ENCODE peak calls at places on chromosomes 13 and 19, in nine cellular contexts. One of them, this sample, is unnamed.
A peak's percentile ranks its signal among the peaks of the same experiment; 100 is the strongest.

GRCh38 chr19:14301150-14301549 is 80.1 kb upstream of the ADGRE5 start:
- DNase-seq in pancreas: no peak
- DNase-seq in left ventricle myocardium inferior: no peak
- DNase-seq in hepatocyte: no peak
- DNase-seq in neuronal stem cell: no peak
- DNase-seq in stomach: no peak
- DNase-seq in IMR-90: no peak
- DNase-seq in testis: no peak
- DNase-seq in heart right ventricle: no peak
- DNase-seq in this sample: no peak

GRCh38 chr13:24341439-24341838 is 32.1 kb downstream of the C1QTNF9 start:
- DNase-seq in neuronal stem cell: no peak
- DNase-seq in pancreas: no peak
- DNase-seq in hepatocyte: no peak
- DNase-seq in IMR-90: peak; percentile 46
- DNase-seq in left ventricle myocardium inferior: no peak
- DNase-seq in heart right ventricle: no peak
- DNase-seq in testis: no peak
- DNase-seq in stomach: peak; percentile 60
- DNase-seq in this sample: no peak

GRCh38 chr19:50607874-50608785 is 31.6 kb downstream of the SYT3 start:
- DNase-seq in neuronal stem cell: peak; percentile 94
- DNase-seq in pancreas: peak; percentile 39
- DNase-seq in IMR-90: peak; percentile 67
- DNase-seq in left ventricle myocardium inferior: peak; percentile 53
- DNase-seq in stomach: peak; percentile 42
- DNase-seq in heart right ventricle: peak; percentile 54
- DNase-seq in hepatocyte: peak; percentile 95
- DNase-seq in testis: peak; percentile 94
- DNase-seq in this sample: peak; percentile 97

GRCh38 chr13:40666905-40667621 is 622 bp upstream of the FOXO1 start:
- DNase-seq in IMR-90: no peak
- DNase-seq in neuronal stem cell: peak; percentile 69
- DNase-seq in testis: peak; percentile 51
- DNase-seq in stomach: peak; percentile 48
- DNase-seq in left ventricle myocardium inferior: peak; percentile 36
- DNase-seq in pancreas: peak; percentile 26
- DNase-seq in hepatocyte: peak; percentile 77
- DNase-seq in heart right ventricle: peak; percentile 35
- DNase-seq in this sample: no peak

GRCh38 chr13:34765446-34766180 is 176.5 kb upstream of the NBEA start:
- DNase-seq in hepatocyte: no peak
- DNase-seq in stomach: no peak
- DNase-seq in pancreas: no peak
- DNase-seq in IMR-90: no peak
- DNase-seq in testis: no peak
- DNase-seq in neuronal stem cell: no peak
- DNase-seq in heart right ventricle: no peak
- DNase-seq in left ventricle myocardium inferior: no peak
- DNase-seq in this sample: no peak

GRCh38 chr19:6357995-6358394 is 3.3 kb upstream of the CLPP start:
- DNase-seq in IMR-90: no peak
- DNase-seq in testis: no peak
- DNase-seq in stomach: no peak
- DNase-seq in neuronal stem cell: no peak
- DNase-seq in left ventricle myocardium inferior: no peak
- DNase-seq in pancreas: no peak
- DNase-seq in heart right ventricle: no peak
- DNase-seq in hepatocyte: no peak
- DNase-seq in this sample: no peak

GRCh38 chr13:108121406-108121805 is 93.9 kb downstream of the LIG4 start:
- DNase-seq in IMR-90: no peak
- DNase-seq in testis: no peak
- DNase-seq in left ventricle myocardium inferior: no peak
- DNase-seq in stomach: no peak
- DNase-seq in neuronal stem cell: no peak
- DNase-seq in hepatocyte: no peak
- DNase-seq in pancreas: no peak
- DNase-seq in heart right ventricle: no peak
- DNase-seq in this sample: no peak

GRCh38 chr19:5083547-5083965 is 114.6 kb downstream of the KDM4B start:
- DNase-seq in heart right ventricle: peak; percentile 29
- DNase-seq in stomach: no peak
- DNase-seq in testis: no peak
- DNase-seq in pancreas: no peak
- DNase-seq in IMR-90: no peak
- DNase-seq in neuronal stem cell: no peak
- DNase-seq in left ventricle myocardium inferior: peak; percentile 37
- DNase-seq in hepatocyte: peak; percentile 47
- DNase-seq in this sample: no peak

GRCh38 chr13:60155978-60156377 is 7.8 kb downstream of the DIAPH3 start:
- DNase-seq in testis: no peak
- DNase-seq in left ventricle myocardium inferior: no peak
- DNase-seq in heart right ventricle: no peak
- DNase-seq in neuronal stem cell: no peak
- DNase-seq in pancreas: no peak
- DNase-seq in IMR-90: peak; percentile 8
- DNase-seq in stomach: no peak
- DNase-seq in hepatocyte: no peak
- DNase-seq in this sample: no peak

GRCh38 chr19:12973236-12973635 is 3.9 kb downstream of the DAND5 start:
- DNase-seq in neuronal stem cell: no peak
- DNase-seq in pancreas: no peak
- DNase-seq in IMR-90: no peak
- DNase-seq in hepatocyte: no peak
- DNase-seq in stomach: no peak
- DNase-seq in left ventricle myocardium inferior: no peak
- DNase-seq in heart right ventricle: no peak
- DNase-seq in testis: no peak
- DNase-seq in this sample: no peak

GRCh38 chr19:6551607-6552450 is 21.0 kb downstream of the TNFSF9 start:
- DNase-seq in pancreas: no peak
- DNase-seq in IMR-90: no peak
- DNase-seq in stomach: no peak
- DNase-seq in neuronal stem cell: no peak
- DNase-seq in hepatocyte: peak; percentile 56
- DNase-seq in left ventricle myocardium inferior: no peak
- DNase-seq in testis: peak; percentile 42
- DNase-seq in heart right ventricle: no peak
- DNase-seq in this sample: peak; percentile 56

GRCh38 chr13:77079902-77080413 is 53.0 kb upstream of the FBXL3 start:
- DNase-seq in heart right ventricle: no peak
- DNase-seq in pancreas: no peak
- DNase-seq in hepatocyte: no peak
- DNase-seq in stomach: no peak
- DNase-seq in left ventricle myocardium inferior: no peak
- DNase-seq in testis: peak; percentile 32
- DNase-seq in neuronal stem cell: no peak
- DNase-seq in IMR-90: no peak
- DNase-seq in this sample: no peak

DNA sequence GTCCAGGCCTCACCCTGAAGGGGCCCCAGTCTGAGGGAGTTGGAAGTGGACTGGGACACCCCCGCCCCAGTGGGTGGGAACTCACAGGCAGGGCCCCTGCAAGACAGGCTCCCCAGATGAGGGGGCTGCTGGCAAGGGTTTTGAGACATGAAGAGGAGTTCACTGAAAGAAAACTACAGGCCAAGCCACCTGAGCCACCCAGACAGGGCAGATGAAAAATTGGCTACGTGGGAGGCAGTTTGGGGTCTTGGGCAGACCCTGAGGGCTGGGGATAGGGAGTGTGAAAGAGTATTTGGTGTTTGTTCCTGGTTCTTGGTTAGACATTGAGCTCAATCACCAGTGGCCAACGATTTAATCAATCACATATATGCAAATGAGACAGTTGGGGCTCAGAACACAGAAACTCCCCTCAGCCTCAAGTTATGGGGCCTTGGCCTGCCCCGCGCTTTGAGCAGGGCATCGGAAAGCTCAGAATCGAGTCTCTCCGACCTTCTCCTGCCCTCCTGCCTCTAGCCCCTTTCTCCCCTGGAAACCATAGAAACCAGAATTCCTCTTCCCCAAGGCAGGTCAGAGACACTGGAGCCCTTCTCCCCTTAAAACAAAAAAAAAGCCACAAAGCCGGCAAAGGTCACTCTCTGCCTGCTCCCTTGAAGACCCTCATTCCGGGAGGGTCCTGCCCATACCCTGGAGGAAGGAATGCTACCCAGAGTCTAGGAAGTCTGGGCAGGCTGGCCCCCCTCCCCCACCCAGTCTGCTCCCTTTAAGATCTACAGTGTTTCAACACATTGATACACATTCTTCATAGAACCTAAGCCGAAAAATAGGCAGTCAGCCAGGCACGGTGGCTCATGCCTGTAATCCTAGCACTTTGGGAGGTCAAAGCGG is 1.3 kb upstream of the ISYNA1 start:
- DNase-seq in stomach: peak; percentile 58
- DNase-seq in pancreas: no peak
- DNase-seq in heart right ventricle: no peak
- DNase-seq in left ventricle myocardium inferior: no peak
- DNase-seq in hepatocyte: no peak
- DNase-seq in testis: peak; percentile 82
- DNase-seq in IMR-90: peak; percentile 77
- DNase-seq in neuronal stem cell: no peak
- DNase-seq in this sample: no peak
- H3K27ac ChIP-seq in stomach: no peak overlapping the region
- H3K27ac ChIP-seq in pancreas: peak overlapping the region; percentile 70
- H3K27ac ChIP-seq in heart right ventricle: peak overlapping the region; percentile 74
- H3K27ac ChIP-seq in left ventricle myocardium inferior: peak overlapping the region; percentile 86
- H3K27ac ChIP-seq in hepatocyte: peak overlapping the region; percentile 86
- H3K27ac ChIP-seq in testis: peak overlapping the region; percentile 71
- H3K27ac ChIP-seq in IMR-90: no peak overlapping the region
- H3K27ac ChIP-seq in neuronal stem cell: peak overlapping the region; percentile 91
- H3K27ac ChIP-seq in this sample: no peak overlapping the region

GRCh38 chr19:58035863-58036262 is 2.0 kb downstream of the ZSCAN1 start:
- DNase-seq in testis: no peak
- DNase-seq in left ventricle myocardium inferior: no peak
- DNase-seq in hepatocyte: no peak
- DNase-seq in pancreas: no peak
- DNase-seq in IMR-90: no peak
- DNase-seq in heart right ventricle: no peak
- DNase-seq in stomach: no peak
- DNase-seq in neuronal stem cell: no peak
- DNase-seq in this sample: no peak

GRCh38 chr19:58037927-58038687 is 4.3 kb downstream of the ZSCAN1 start:
- DNase-seq in heart right ventricle: no peak
- DNase-seq in left ventricle myocardium inferior: no peak
- DNase-seq in pancreas: no peak
- DNase-seq in testis: no peak
- DNase-seq in IMR-90: no peak
- DNase-seq in hepatocyte: no peak
- DNase-seq in stomach: no peak
- DNase-seq in neuronal stem cell: no peak
- DNase-seq in this sample: peak; percentile 68

GRCh38 chr19:58034476-58034790 is 608 bp downstream of the ZSCAN1 start:
- DNase-seq in neuronal stem cell: peak; percentile 17
- DNase-seq in hepatocyte: peak; percentile 39
- DNase-seq in testis: no peak
- DNase-seq in IMR-90: no peak
- DNase-seq in heart right ventricle: no peak
- DNase-seq in pancreas: no peak
- DNase-seq in stomach: no peak
- DNase-seq in left ventricle myocardium inferior: no peak
- DNase-seq in this sample: peak; percentile 35

GRCh38 chr19:58038688-58039204 is 4.9 kb downstream of the ZSCAN1 start:
- DNase-seq in IMR-90: no peak
- DNase-seq in neuronal stem cell: no peak
- DNase-seq in pancreas: no peak
- DNase-seq in hepatocyte: peak; percentile 34
- DNase-seq in stomach: no peak
- DNase-seq in heart right ventricle: no peak
- DNase-seq in left ventricle myocardium inferior: no peak
- DNase-seq in testis: no peak
- DNase-seq in this sample: peak; percentile 32

GRCh38 chr19:58033741-58034475 is at the start of gene ZSCAN1:
- DNase-seq in testis: peak; percentile 97
- DNase-seq in stomach: peak; percentile 40
- DNase-seq in IMR-90: peak; percentile 41
- DNase-seq in left ventricle myocardium inferior: peak; percentile 90
- DNase-seq in hepatocyte: peak; percentile 97
- DNase-seq in heart right ventricle: peak; percentile 93
- DNase-seq in pancreas: peak; percentile 83
- DNase-seq in neuronal stem cell: peak; percentile 94
- DNase-seq in this sample: peak; percentile 98
- H3K4me3 ChIP-seq in testis: peak within 1 kb of the TSS; percentile 53
- H3K4me3 ChIP-seq in stomach: peak within 1 kb of the TSS; percentile 44
- H3K4me3 ChIP-seq in IMR-90: peak within 1 kb of the TSS; percentile 63
- H3K4me3 ChIP-seq in left ventricle myocardium inferior: peak within 1 kb of the TSS; percentile 70
- H3K4me3 ChIP-seq in hepatocyte: peak within 1 kb of the TSS; percentile 52
- H3K4me3 ChIP-seq in heart right ventricle: peak within 1 kb of the TSS; percentile 36
- H3K4me3 ChIP-seq in pancreas: no peak within 1 kb of the TSS
- H3K4me3 ChIP-seq in neuronal stem cell: peak within 1 kb of the TSS; percentile 94
- H3K4me3 ChIP-seq in this sample: peak within 1 kb of the TSS; percentile 69

GRCh38 chr19:45819769-45820168 is 4.7 kb upstream of the RSPH6A start:
- DNase-seq in stomach: no peak
- DNase-seq in pancreas: no peak
- DNase-seq in left ventricle myocardium inferior: no peak
- DNase-seq in neuronal stem cell: no peak
- DNase-seq in testis: no peak
- DNase-seq in hepatocyte: no peak
- DNase-seq in heart right ventricle: no peak
- DNase-seq in IMR-90: no peak
- DNase-seq in this sample: no peak
- H3K36me3 ChIP-seq in stomach: peaks cover 76% of the 10 kb centered on the region
- H3K36me3 ChIP-seq in pancreas: no peaks in the 10 kb centered on the region
- H3K36me3 ChIP-seq in left ventricle myocardium inferior: peaks cover 44% of the 10 kb centered on the region
- H3K36me3 ChIP-seq in neuronal stem cell: peaks cover 33% of the 10 kb centered on the region
- H3K36me3 ChIP-seq in testis: no peaks in the 10 kb centered on the region
- H3K36me3 ChIP-seq in hepatocyte: no peaks in the 10 kb centered on the region
- H3K36me3 ChIP-seq in heart right ventricle: peaks cover 54% of the 10 kb centered on the region
- H3K36me3 ChIP-seq in IMR-90: peaks cover 50% of the 10 kb centered on the region
- H3K36me3 ChIP-seq in this sample: peaks cover 36% of the 10 kb centered on the region

GRCh38 chr13:71863249-71863648 is 3.8 kb downstream of the DACH1 start:
- DNase-seq in neuronal stem cell: no peak
- DNase-seq in heart right ventricle: no peak
- DNase-seq in stomach: no peak
- DNase-seq in testis: no peak
- DNase-seq in IMR-90: no peak
- DNase-seq in hepatocyte: no peak
- DNase-seq in pancreas: no peak
- DNase-seq in left ventricle myocardium inferior: no peak
- DNase-seq in this sample: no peak
- H3K27ac ChIP-seq in neuronal stem cell: no peak overlapping the region
- H3K27ac ChIP-seq in heart right ventricle: no peak overlapping the region
- H3K27ac ChIP-seq in stomach: no peak overlapping the region
- H3K27ac ChIP-seq in testis: no peak overlapping the region
- H3K27ac ChIP-seq in IMR-90: no peak overlapping the region
- H3K27ac ChIP-seq in hepatocyte: no peak overlapping the region
- H3K27ac ChIP-seq in pancreas: no peak overlapping the region
- H3K27ac ChIP-seq in left ventricle myocardium inferior: peak overlapping the region; percentile 85
- H3K27ac ChIP-seq in this sample: no peak overlapping the region

DNA sequence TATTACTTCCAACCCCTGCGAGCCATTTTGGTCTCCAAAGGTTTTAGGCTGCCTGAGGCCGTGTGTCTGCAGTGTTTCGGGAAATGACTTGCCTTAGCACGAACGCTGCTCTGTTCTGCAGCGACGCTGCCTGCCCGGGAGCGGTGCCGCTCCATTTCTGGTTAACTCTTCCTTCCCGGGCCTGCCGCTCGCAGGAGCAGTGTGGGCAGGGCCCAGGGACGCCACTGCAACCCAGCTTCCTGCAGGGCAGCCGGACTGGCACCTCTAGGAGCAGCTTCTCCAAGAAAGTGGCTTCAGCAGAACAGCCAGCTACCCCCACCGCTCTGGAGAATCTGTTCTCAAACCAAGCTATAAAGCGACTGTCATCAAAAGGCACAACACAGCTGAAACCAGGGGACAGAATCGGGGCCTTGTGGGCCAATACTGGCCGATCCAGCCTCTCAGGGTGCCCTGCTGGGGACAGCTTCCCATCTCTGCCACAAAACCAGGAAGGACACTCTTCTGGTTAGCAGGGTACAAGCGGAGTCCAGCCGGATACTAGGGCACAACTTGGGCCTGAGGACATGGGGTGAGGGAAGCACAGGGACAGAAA is 72.2 kb downstream of the KCTD15 start:
- DNase-seq in testis: peak; percentile 23
- DNase-seq in left ventricle myocardium inferior: peak; percentile 35
- DNase-seq in stomach: peak; percentile 35
- DNase-seq in IMR-90: no peak
- DNase-seq in heart right ventricle: peak; percentile 41
- DNase-seq in hepatocyte: peak; percentile 44
- DNase-seq in neuronal stem cell: no peak
- DNase-seq in pancreas: peak; percentile 29
- DNase-seq in this sample: no peak
- H3K4me3 ChIP-seq in testis: no peak overlapping the region
- H3K4me3 ChIP-seq in left ventricle myocardium inferior: peak overlapping the region; percentile 46
- H3K4me3 ChIP-seq in stomach: peak overlapping the region; percentile 15
- H3K4me3 ChIP-seq in IMR-90: no peak overlapping the region
- H3K4me3 ChIP-seq in heart right ventricle: no peak overlapping the region
- H3K4me3 ChIP-seq in hepatocyte: no peak overlapping the region
- H3K4me3 ChIP-seq in neuronal stem cell: no peak overlapping the region
- H3K4me3 ChIP-seq in pancreas: no peak overlapping the region
- H3K4me3 ChIP-seq in this sample: no peak overlapping the region